ENCODE peak calls at places on chromosomes 5 and 9, in nine cellular contexts. One of them, this sample, is unnamed. For H3K4me1, the result is how much of the 10 kb centered on the place peaks cover.

GRCh38 chr5:91499943-91500531 is 116.9 kb upstream of the ARRDC3 start:
- DNase-seq in lower lobe of right lung: no peak
- DNase-seq in A549: peak
- DNase-seq in transverse colon: no peak
- DNase-seq in CD8-positive, alpha-beta T cell: no peak
- DNase-seq in sigmoid colon: no peak
- DNase-seq in fibroblast of lung: peak
- DNase-seq in left ventricle myocardium inferior: no peak
- DNase-seq in mammary epithelial cell: peak
- DNase-seq in this sample: no peak

GRCh38 chr5:173016621-173017046 is 33.1 kb downstream of the ATP6V0E1 start:
- DNase-seq in lower lobe of right lung: no peak
- DNase-seq in A549: peak
- DNase-seq in transverse colon: no peak
- DNase-seq in CD8-positive, alpha-beta T cell: peak
- DNase-seq in sigmoid colon: peak
- DNase-seq in fibroblast of lung: peak
- DNase-seq in left ventricle myocardium inferior: no peak
- DNase-seq in mammary epithelial cell: peak
- DNase-seq in this sample: no peak

GRCh38 chr5:10387690-10388089 is 34.2 kb downstream of the MARCHF6 start:
- DNase-seq in lower lobe of right lung: no peak
- DNase-seq in A549: no peak
- DNase-seq in transverse colon: no peak
- DNase-seq in CD8-positive, alpha-beta T cell: no peak
- DNase-seq in sigmoid colon: no peak
- DNase-seq in fibroblast of lung: peak
- DNase-seq in left ventricle myocardium inferior: no peak
- DNase-seq in mammary epithelial cell: peak
- DNase-seq in this sample: no peak

GRCh38 chr9:63859475-63860215 is 1425.4 kb downstream of the FOXD4L5 start:
- DNase-seq in lower lobe of right lung: peak
- DNase-seq in A549: peak
- DNase-seq in transverse colon: no peak
- DNase-seq in CD8-positive, alpha-beta T cell: peak
- DNase-seq in sigmoid colon: no peak
- DNase-seq in fibroblast of lung: no peak
- DNase-seq in left ventricle myocardium inferior: peak
- DNase-seq in mammary epithelial cell: peak
- DNase-seq in this sample: peak

GRCh38 chr5:109410389-109411174 is 808 bp upstream of the PJA2 start:
- DNase-seq in lower lobe of right lung: peak
- DNase-seq in A549: peak
- DNase-seq in transverse colon: peak
- DNase-seq in CD8-positive, alpha-beta T cell: peak
- DNase-seq in sigmoid colon: peak
- DNase-seq in fibroblast of lung: peak
- DNase-seq in left ventricle myocardium inferior: peak
- DNase-seq in mammary epithelial cell: peak
- DNase-seq in this sample: peak

GRCh38 chr9:131304676-131305366 is 15.3 kb downstream of the PLPP7 start:
- DNase-seq in lower lobe of right lung: no peak
- DNase-seq in A549: no peak
- DNase-seq in transverse colon: no peak
- DNase-seq in CD8-positive, alpha-beta T cell: no peak
- DNase-seq in sigmoid colon: no peak
- DNase-seq in fibroblast of lung: peak
- DNase-seq in left ventricle myocardium inferior: no peak
- DNase-seq in mammary epithelial cell: no peak
- DNase-seq in this sample: no peak

GRCh38 chr5:15500326-15500958 is 462 bp downstream of the FBXL7 start:
- DNase-seq in lower lobe of right lung: peak
- DNase-seq in A549: peak
- DNase-seq in transverse colon: peak
- DNase-seq in CD8-positive, alpha-beta T cell: no peak
- DNase-seq in sigmoid colon: peak
- DNase-seq in fibroblast of lung: peak
- DNase-seq in left ventricle myocardium inferior: peak
- DNase-seq in mammary epithelial cell: peak
- DNase-seq in this sample: peak

GRCh38 chr5:154285661-154286408 is 95.3 kb downstream of the GALNT10 start:
- DNase-seq in lower lobe of right lung: no peak
- DNase-seq in A549: peak
- DNase-seq in transverse colon: no peak
- DNase-seq in CD8-positive, alpha-beta T cell: no peak
- DNase-seq in sigmoid colon: no peak
- DNase-seq in fibroblast of lung: peak
- DNase-seq in left ventricle myocardium inferior: no peak
- DNase-seq in mammary epithelial cell: no peak
- DNase-seq in this sample: no peak

GRCh38 chr5:177459819-177460628 is 13.4 kb downstream of the DBN1 start:
- DNase-seq in lower lobe of right lung: no peak
- DNase-seq in A549: no peak
- DNase-seq in transverse colon: no peak
- DNase-seq in CD8-positive, alpha-beta T cell: no peak
- DNase-seq in sigmoid colon: no peak
- DNase-seq in fibroblast of lung: no peak
- DNase-seq in left ventricle myocardium inferior: no peak
- DNase-seq in mammary epithelial cell: no peak
- DNase-seq in this sample: no peak

GRCh38 chr5:177462702-177463101 is 10.7 kb downstream of the DBN1 start:
- DNase-seq in lower lobe of right lung: no peak
- DNase-seq in A549: no peak
- DNase-seq in transverse colon: no peak
- DNase-seq in CD8-positive, alpha-beta T cell: no peak
- DNase-seq in sigmoid colon: no peak
- DNase-seq in fibroblast of lung: no peak
- DNase-seq in left ventricle myocardium inferior: no peak
- DNase-seq in mammary epithelial cell: no peak
- DNase-seq in this sample: no peak

GRCh38 chr5:177459357-177459756 is 12.7 kb downstream of the PRR7 start:
- DNase-seq in lower lobe of right lung: no peak
- DNase-seq in A549: no peak
- DNase-seq in transverse colon: no peak
- DNase-seq in CD8-positive, alpha-beta T cell: no peak
- DNase-seq in sigmoid colon: no peak
- DNase-seq in fibroblast of lung: no peak
- DNase-seq in left ventricle myocardium inferior: no peak
- DNase-seq in mammary epithelial cell: no peak
- DNase-seq in this sample: no peak

GRCh38 chr5:177465044-177465443 is 8.4 kb downstream of the DBN1 start:
- DNase-seq in lower lobe of right lung: no peak
- DNase-seq in A549: no peak
- DNase-seq in transverse colon: no peak
- DNase-seq in CD8-positive, alpha-beta T cell: no peak
- DNase-seq in sigmoid colon: no peak
- DNase-seq in fibroblast of lung: no peak
- DNase-seq in left ventricle myocardium inferior: no peak
- DNase-seq in mammary epithelial cell: no peak
- DNase-seq in this sample: no peak

DNA sequence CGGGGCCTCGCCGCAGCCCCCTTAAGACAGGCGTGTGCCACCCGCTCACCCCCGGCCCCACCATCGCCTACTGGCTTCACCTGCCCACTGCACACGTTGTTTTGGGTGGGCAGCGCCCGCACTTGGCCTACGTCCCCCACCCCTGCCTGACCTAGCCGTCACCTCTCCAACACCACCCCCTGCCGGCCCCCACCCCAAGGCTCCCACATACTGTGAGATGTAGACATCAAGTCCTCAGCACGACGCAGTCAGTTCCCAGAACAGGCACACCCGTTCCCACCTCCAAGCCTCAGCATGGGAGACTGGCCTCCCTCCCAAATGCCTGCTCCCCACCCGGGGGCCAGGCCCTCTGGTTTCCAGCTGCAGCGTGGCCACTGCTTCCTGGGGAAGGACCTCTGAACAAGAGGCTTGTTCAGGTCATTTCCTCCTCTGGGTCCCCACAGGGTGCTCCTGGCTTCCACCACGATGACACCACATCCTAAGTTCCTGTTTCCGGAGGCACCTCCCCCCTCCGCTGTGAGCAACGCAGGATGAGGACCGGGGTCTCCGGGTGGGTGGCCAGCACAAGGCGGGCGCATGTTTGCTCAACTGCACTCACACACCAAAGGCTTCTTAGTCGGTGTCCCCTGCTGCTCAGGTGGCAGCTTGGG is 11.3 kb downstream of the DBN1 start:
- DNase-seq in lower lobe of right lung: peak
- DNase-seq in A549: no peak
- DNase-seq in transverse colon: no peak
- DNase-seq in CD8-positive, alpha-beta T cell: no peak
- DNase-seq in sigmoid colon: no peak
- DNase-seq in fibroblast of lung: no peak
- DNase-seq in left ventricle myocardium inferior: peak
- DNase-seq in mammary epithelial cell: no peak
- DNase-seq in this sample: no peak
- TF ChIP-seq CTCF in lower lobe of right lung: no peak
- TF ChIP-seq CTCF in A549: no peak
- TF ChIP-seq CTCF in transverse colon: no peak
- TF ChIP-seq CTCF in CD8-positive, alpha-beta T cell: no peak
- TF ChIP-seq CTCF in sigmoid colon: no peak
- TF ChIP-seq CTCF in fibroblast of lung: no peak
- TF ChIP-seq CTCF in left ventricle myocardium inferior: no peak
- TF ChIP-seq CTCF in mammary epithelial cell: no peak
- TF ChIP-seq CTCF in this sample: no peak

GRCh38 chr5:24381861-24382460 is 262.8 kb downstream of the CDH10 start:
- DNase-seq in lower lobe of right lung: no peak
- DNase-seq in A549: no peak
- DNase-seq in transverse colon: no peak
- DNase-seq in CD8-positive, alpha-beta T cell: no peak
- DNase-seq in sigmoid colon: no peak
- DNase-seq in fibroblast of lung: peak
- DNase-seq in left ventricle myocardium inferior: no peak
- DNase-seq in mammary epithelial cell: no peak
- DNase-seq in this sample: no peak
- H3K4me3 ChIP-seq in lower lobe of right lung: no peak
- H3K4me3 ChIP-seq in A549: no peak
- H3K4me3 ChIP-seq in transverse colon: no peak
- H3K4me3 ChIP-seq in CD8-positive, alpha-beta T cell: no peak
- H3K4me3 ChIP-seq in sigmoid colon: no peak
- H3K4me3 ChIP-seq in fibroblast of lung: no peak
- H3K4me3 ChIP-seq in left ventricle myocardium inferior: no peak
- H3K4me3 ChIP-seq in mammary epithelial cell: no peak
- H3K4me3 ChIP-seq in this sample: no peak

GRCh38 chr9:137221095-137221374 is 1.0 kb downstream of the RNF208 start:
- DNase-seq in lower lobe of right lung: no peak
- DNase-seq in A549: no peak
- DNase-seq in transverse colon: no peak
- DNase-seq in CD8-positive, alpha-beta T cell: no peak
- DNase-seq in sigmoid colon: no peak
- DNase-seq in fibroblast of lung: no peak
- DNase-seq in left ventricle myocardium inferior: no peak
- DNase-seq in mammary epithelial cell: no peak
- DNase-seq in this sample: no peak

GRCh38 chr9:137220317-137221094 is 1.5 kb downstream of the RNF208 start:
- DNase-seq in lower lobe of right lung: no peak
- DNase-seq in A549: no peak
- DNase-seq in transverse colon: no peak
- DNase-seq in CD8-positive, alpha-beta T cell: no peak
- DNase-seq in sigmoid colon: no peak
- DNase-seq in fibroblast of lung: no peak
- DNase-seq in left ventricle myocardium inferior: no peak
- DNase-seq in mammary epithelial cell: no peak
- DNase-seq in this sample: no peak

GRCh38 chr9:137222190-137223077 is at the start of gene RNF208:
- DNase-seq in lower lobe of right lung: no peak
- DNase-seq in A549: no peak
- DNase-seq in transverse colon: no peak
- DNase-seq in CD8-positive, alpha-beta T cell: peak
- DNase-seq in sigmoid colon: no peak
- DNase-seq in fibroblast of lung: no peak
- DNase-seq in left ventricle myocardium inferior: no peak
- DNase-seq in mammary epithelial cell: no peak
- DNase-seq in this sample: no peak

GRCh38 chr9:137219757-137220316 is 2.2 kb downstream of the RNF208 start:
- DNase-seq in lower lobe of right lung: no peak
- DNase-seq in A549: no peak
- DNase-seq in transverse colon: no peak
- DNase-seq in CD8-positive, alpha-beta T cell: no peak
- DNase-seq in sigmoid colon: no peak
- DNase-seq in fibroblast of lung: no peak
- DNase-seq in left ventricle myocardium inferior: no peak
- DNase-seq in mammary epithelial cell: no peak
- DNase-seq in this sample: no peak

DNA sequence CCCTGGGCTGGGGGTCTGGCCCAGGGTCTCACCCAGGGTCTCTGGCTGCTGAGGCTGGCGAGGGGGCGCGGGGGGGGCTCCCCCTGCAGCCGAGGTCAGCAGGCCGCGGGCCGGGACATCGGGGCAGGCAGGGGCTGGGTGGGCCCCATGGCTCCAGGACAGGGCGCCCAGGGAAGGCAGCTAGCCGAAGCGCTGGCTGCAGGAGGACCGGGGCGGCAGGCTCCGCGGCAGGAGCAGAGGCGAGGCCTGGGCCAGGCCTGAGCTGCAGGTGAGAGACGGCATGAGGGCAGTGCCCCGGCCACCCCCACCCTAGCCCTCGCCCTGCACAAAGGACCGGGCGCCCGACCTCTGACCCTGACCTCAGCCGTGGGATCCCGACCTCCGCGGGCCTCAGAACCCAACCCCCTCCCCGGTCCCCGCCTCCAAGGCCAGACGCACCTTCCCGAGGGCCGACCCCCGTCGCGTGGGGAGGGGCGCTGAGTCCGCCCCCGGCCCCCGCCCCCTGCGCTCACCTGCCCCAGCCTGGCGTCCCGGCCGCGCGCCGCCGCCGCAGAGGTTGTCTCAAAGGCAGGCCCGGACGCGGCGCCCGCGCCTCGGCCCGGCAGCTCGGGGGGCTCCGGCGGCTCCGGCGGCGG is 446 bp downstream of the RNF208 start:
- DNase-seq in lower lobe of right lung: no peak
- DNase-seq in A549: no peak
- DNase-seq in transverse colon: no peak
- DNase-seq in CD8-positive, alpha-beta T cell: no peak
- DNase-seq in sigmoid colon: no peak
- DNase-seq in fibroblast of lung: no peak
- DNase-seq in left ventricle myocardium inferior: no peak
- DNase-seq in mammary epithelial cell: no peak
- DNase-seq in this sample: no peak
- H3K4me1 ChIP-seq in lower lobe of right lung: under half
- H3K4me1 ChIP-seq in A549: half or more
- H3K4me1 ChIP-seq in transverse colon: under half
- H3K4me1 ChIP-seq in CD8-positive, alpha-beta T cell: under half
- H3K4me1 ChIP-seq in sigmoid colon: under half
- H3K4me1 ChIP-seq in fibroblast of lung: under half
- H3K4me1 ChIP-seq in left ventricle myocardium inferior: half or more
- H3K4me1 ChIP-seq in mammary epithelial cell: half or more
- H3K4me1 ChIP-seq in this sample: under half

DNA sequence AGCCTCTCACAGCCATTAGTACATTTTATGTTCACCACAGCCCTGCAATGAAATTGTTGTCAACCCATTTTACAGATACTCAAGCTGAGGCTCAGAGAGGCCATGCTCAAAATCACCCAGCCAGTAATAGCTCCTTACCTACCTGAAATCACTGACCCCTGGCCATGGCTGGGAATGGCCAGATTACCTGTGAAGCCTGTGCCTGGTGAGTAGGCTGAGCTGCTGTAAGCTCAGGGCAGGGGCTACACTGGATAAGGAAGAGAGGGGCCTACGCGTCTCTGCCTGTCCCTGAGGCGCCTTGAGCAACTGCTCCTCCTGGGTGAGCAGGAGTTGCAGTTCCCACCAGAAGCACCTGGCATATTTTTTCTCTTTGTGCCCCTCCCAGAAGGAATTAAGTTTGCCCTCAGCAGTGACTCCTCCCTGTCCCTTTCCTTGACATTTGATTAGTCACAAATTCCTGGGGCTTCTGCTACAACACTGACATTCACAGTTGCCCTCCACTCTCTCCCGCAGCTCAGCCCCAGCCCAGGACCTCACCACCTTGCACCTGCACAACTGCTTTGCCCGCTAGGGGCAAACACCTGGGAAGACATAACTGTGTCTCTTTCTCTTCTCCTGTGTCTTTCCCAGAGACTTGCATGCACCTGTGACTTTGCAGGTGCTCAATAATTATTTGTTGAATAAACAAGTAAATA is 5.7 kb downstream of the CLTB start:
- DNase-seq in lower lobe of right lung: no peak
- DNase-seq in A549: no peak
- DNase-seq in transverse colon: no peak
- DNase-seq in CD8-positive, alpha-beta T cell: no peak
- DNase-seq in sigmoid colon: no peak
- DNase-seq in fibroblast of lung: no peak
- DNase-seq in left ventricle myocardium inferior: no peak
- DNase-seq in mammary epithelial cell: peak
- DNase-seq in this sample: peak
- TF ChIP-seq CTCF in lower lobe of right lung: no peak
- TF ChIP-seq CTCF in A549: no peak
- TF ChIP-seq CTCF in transverse colon: no peak
- TF ChIP-seq CTCF in CD8-positive, alpha-beta T cell: no peak
- TF ChIP-seq CTCF in sigmoid colon: no peak
- TF ChIP-seq CTCF in fibroblast of lung: no peak
- TF ChIP-seq CTCF in left ventricle myocardium inferior: no peak
- TF ChIP-seq CTCF in mammary epithelial cell: peak
- TF ChIP-seq CTCF in this sample: no peak

This sample was measured in upper lobe of right lung.